ENCODE peak calls at places on chromosomes 12 and 14, in eight cellular contexts. One of them, this sample, is unnamed.

GRCh38 chr12:132506730-132507538 is 17.0 kb downstream of the FBRSL1 start:
- DNase-seq in K562: peak
- DNase-seq in transverse colon: peak
- DNase-seq in uterus: peak
- DNase-seq in A549: no peak
- DNase-seq in heart left ventricle: peak
- DNase-seq in upper lobe of left lung: peak
- DNase-seq in endothelial cell of umbilical vein: peak
- DNase-seq in this sample: no peak

GRCh38 chr12:15520844-15521243 is 198.5 kb downstream of the PTPRO start:
- DNase-seq in transverse colon: no peak
- DNase-seq in A549: no peak
- DNase-seq in uterus: no peak
- DNase-seq in endothelial cell of umbilical vein: no peak
- DNase-seq in upper lobe of left lung: no peak
- DNase-seq in heart left ventricle: no peak
- DNase-seq in K562: no peak
- DNase-seq in this sample: no peak

GRCh38 chr12:92961949-92962348 is 32.9 kb upstream of the EEA1 start:
- DNase-seq in heart left ventricle: no peak
- DNase-seq in upper lobe of left lung: no peak
- DNase-seq in K562: no peak
- DNase-seq in endothelial cell of umbilical vein: no peak
- DNase-seq in A549: no peak
- DNase-seq in uterus: no peak
- DNase-seq in transverse colon: no peak
- DNase-seq in this sample: no peak

GRCh38 chr14:74630881-74631690 is 19.0 kb upstream of the LTBP2 start:
- DNase-seq in K562: no peak
- DNase-seq in upper lobe of left lung: no peak
- DNase-seq in uterus: peak
- DNase-seq in heart left ventricle: no peak
- DNase-seq in A549: no peak
- DNase-seq in transverse colon: no peak
- DNase-seq in endothelial cell of umbilical vein: no peak
- DNase-seq in this sample: no peak

GRCh38 chr12:27626239-27626638 is 70.0 kb upstream of the REP15 start:
- DNase-seq in heart left ventricle: no peak
- DNase-seq in transverse colon: no peak
- DNase-seq in uterus: no peak
- DNase-seq in upper lobe of left lung: no peak
- DNase-seq in endothelial cell of umbilical vein: no peak
- DNase-seq in K562: no peak
- DNase-seq in A549: no peak
- DNase-seq in this sample: no peak

GRCh38 chr14:63277784-63278183 is 41.0 kb downstream of the GPHB5 start:
- DNase-seq in K562: no peak
- DNase-seq in uterus: no peak
- DNase-seq in endothelial cell of umbilical vein: no peak
- DNase-seq in heart left ventricle: no peak
- DNase-seq in upper lobe of left lung: no peak
- DNase-seq in A549: no peak
- DNase-seq in transverse colon: no peak
- DNase-seq in this sample: no peak

GRCh38 chr12:95277139-95277538 is 59.5 kb downstream of the VEZT start:
- DNase-seq in heart left ventricle: no peak
- DNase-seq in uterus: no peak
- DNase-seq in A549: no peak
- DNase-seq in endothelial cell of umbilical vein: peak
- DNase-seq in K562: no peak
- DNase-seq in transverse colon: no peak
- DNase-seq in upper lobe of left lung: no peak
- DNase-seq in this sample: no peak

GRCh38 chr14:81837304-81837703 is 303.7 kb upstream of the SEL1L start:
- DNase-seq in transverse colon: no peak
- DNase-seq in A549: no peak
- DNase-seq in endothelial cell of umbilical vein: no peak
- DNase-seq in K562: no peak
- DNase-seq in heart left ventricle: no peak
- DNase-seq in uterus: no peak
- DNase-seq in upper lobe of left lung: no peak
- DNase-seq in this sample: no peak

GRCh38 chr14:79639638-79640037 is 571.7 kb downstream of the DIO2 start:
- DNase-seq in K562: no peak
- DNase-seq in A549: no peak
- DNase-seq in endothelial cell of umbilical vein: no peak
- DNase-seq in transverse colon: no peak
- DNase-seq in upper lobe of left lung: no peak
- DNase-seq in heart left ventricle: no peak
- DNase-seq in uterus: no peak
- DNase-seq in this sample: no peak

GRCh38 chr14:36701144-36701543 is 39.5 kb downstream of the PAX9 start:
- DNase-seq in uterus: no peak
- DNase-seq in endothelial cell of umbilical vein: no peak
- DNase-seq in A549: no peak
- DNase-seq in heart left ventricle: no peak
- DNase-seq in transverse colon: no peak
- DNase-seq in upper lobe of left lung: no peak
- DNase-seq in K562: no peak
- DNase-seq in this sample: no peak

GRCh38 chr14:72479471-72479931 is 414.4 kb downstream of the DPF3 start:
- DNase-seq in endothelial cell of umbilical vein: no peak
- DNase-seq in transverse colon: no peak
- DNase-seq in A549: no peak
- DNase-seq in K562: peak
- DNase-seq in upper lobe of left lung: no peak
- DNase-seq in heart left ventricle: no peak
- DNase-seq in uterus: no peak
- DNase-seq in this sample: peak

GRCh38 chr12:1122803-1123202 is 131.8 kb downstream of the ERC1 start:
- DNase-seq in uterus: no peak
- DNase-seq in K562: no peak
- DNase-seq in endothelial cell of umbilical vein: no peak
- DNase-seq in transverse colon: no peak
- DNase-seq in heart left ventricle: no peak
- DNase-seq in A549: no peak
- DNase-seq in upper lobe of left lung: no peak
- DNase-seq in this sample: no peak

GRCh38 chr12:131250028-131250950 is 296.6 kb downstream of the ADGRD1 start:
- DNase-seq in A549: no peak
- DNase-seq in K562: peak
- DNase-seq in upper lobe of left lung: peak
- DNase-seq in endothelial cell of umbilical vein: no peak
- DNase-seq in transverse colon: no peak
- DNase-seq in heart left ventricle: no peak
- DNase-seq in uterus: peak
- DNase-seq in this sample: no peak

GRCh38 chr12:122310636-122311035 is 44.3 kb upstream of the VPS33A start:
- DNase-seq in upper lobe of left lung: no peak
- DNase-seq in uterus: no peak
- DNase-seq in heart left ventricle: no peak
- DNase-seq in A549: no peak
- DNase-seq in K562: no peak
- DNase-seq in endothelial cell of umbilical vein: no peak
- DNase-seq in transverse colon: no peak
- DNase-seq in this sample: no peak
- H3K27ac ChIP-seq in upper lobe of left lung: no peak
- H3K27ac ChIP-seq in uterus: no peak
- H3K27ac ChIP-seq in heart left ventricle: no peak
- H3K27ac ChIP-seq in A549: no peak
- H3K27ac ChIP-seq in K562: no peak
- H3K27ac ChIP-seq in endothelial cell of umbilical vein: no peak
- H3K27ac ChIP-seq in transverse colon: no peak
- H3K27ac ChIP-seq in this sample: no peak

DNA sequence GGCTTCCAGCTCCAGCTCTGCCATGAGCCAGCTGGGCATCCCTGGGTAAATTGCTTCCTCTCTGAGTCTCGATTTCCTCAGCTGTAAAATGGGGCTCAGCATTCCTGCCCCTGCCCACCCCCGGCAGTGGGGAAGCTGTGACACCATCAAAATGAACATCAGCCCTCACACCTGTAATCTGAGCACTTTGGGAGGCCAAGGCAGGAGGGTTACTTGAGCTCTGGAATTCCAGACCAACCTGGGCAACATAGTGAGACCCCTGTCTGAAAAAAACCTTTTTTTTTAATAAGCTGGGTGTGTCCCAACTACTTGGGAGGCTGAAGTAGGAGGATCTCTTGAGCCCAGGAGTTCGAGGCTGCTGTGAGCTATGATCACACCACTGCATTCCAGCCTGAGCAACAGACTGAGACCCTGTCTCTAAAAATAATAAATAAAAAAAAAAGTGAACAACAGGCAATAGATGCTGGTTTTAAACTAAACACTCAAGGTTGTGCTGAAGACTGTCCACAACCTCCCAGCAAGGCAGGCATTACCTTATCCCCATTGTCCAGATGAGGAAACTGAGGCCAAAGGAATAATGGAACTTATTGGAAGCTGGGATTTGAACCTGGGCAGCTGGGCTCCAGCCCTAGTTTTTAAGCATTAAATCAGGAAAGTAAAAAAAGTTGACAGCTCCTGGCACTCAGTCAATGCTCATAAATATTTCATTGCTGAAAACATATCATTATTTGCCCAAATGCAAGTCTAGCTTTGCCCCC is 4.3 kb downstream of the TRPV4 start:
- DNase-seq in upper lobe of left lung: no peak
- DNase-seq in uterus: no peak
- DNase-seq in endothelial cell of umbilical vein: no peak
- DNase-seq in A549: no peak
- DNase-seq in transverse colon: no peak
- DNase-seq in K562: no peak
- DNase-seq in heart left ventricle: no peak
- DNase-seq in this sample: no peak
- TF ChIP-seq POLR2A in upper lobe of left lung: no peak
- TF ChIP-seq POLR2A in uterus: no peak
- TF ChIP-seq POLR2A in endothelial cell of umbilical vein: no peak
- TF ChIP-seq POLR2A in A549: no peak
- TF ChIP-seq POLR2A in transverse colon: no peak
- TF ChIP-seq POLR2A in K562: no peak
- TF ChIP-seq POLR2A in heart left ventricle: no peak
- TF ChIP-seq POLR2A in this sample: no peak

GRCh38 chr12:123617144-123617543 is 15.2 kb downstream of the DDX55 start:
- DNase-seq in uterus: no peak
- DNase-seq in A549: no peak
- DNase-seq in heart left ventricle: no peak
- DNase-seq in endothelial cell of umbilical vein: no peak
- DNase-seq in K562: no peak
- DNase-seq in transverse colon: no peak
- DNase-seq in upper lobe of left lung: no peak
- DNase-seq in this sample: no peak

GRCh38 chr12:123614110-123614509 is 12.2 kb downstream of the DDX55 start:
- DNase-seq in heart left ventricle: no peak
- DNase-seq in upper lobe of left lung: no peak
- DNase-seq in uterus: no peak
- DNase-seq in endothelial cell of umbilical vein: no peak
- DNase-seq in transverse colon: no peak
- DNase-seq in A549: no peak
- DNase-seq in K562: no peak
- DNase-seq in this sample: no peak

GRCh38 chr12:123617580-123617979 is 15.7 kb downstream of the DDX55 start:
- DNase-seq in K562: no peak
- DNase-seq in uterus: no peak
- DNase-seq in heart left ventricle: no peak
- DNase-seq in A549: no peak
- DNase-seq in endothelial cell of umbilical vein: no peak
- DNase-seq in upper lobe of left lung: peak
- DNase-seq in transverse colon: no peak
- DNase-seq in this sample: no peak

GRCh38 chr12:123614531-123614930 is 12.6 kb downstream of the DDX55 start:
- DNase-seq in heart left ventricle: peak
- DNase-seq in endothelial cell of umbilical vein: no peak
- DNase-seq in K562: no peak
- DNase-seq in transverse colon: no peak
- DNase-seq in upper lobe of left lung: no peak
- DNase-seq in A549: no peak
- DNase-seq in uterus: no peak
- DNase-seq in this sample: no peak
- H3K27ac ChIP-seq in heart left ventricle: no peak
- H3K27ac ChIP-seq in endothelial cell of umbilical vein: no peak
- H3K27ac ChIP-seq in K562: no peak
- H3K27ac ChIP-seq in transverse colon: no peak
- H3K27ac ChIP-seq in upper lobe of left lung: no peak
- H3K27ac ChIP-seq in A549: no peak
- H3K27ac ChIP-seq in uterus: peak
- H3K27ac ChIP-seq in this sample: no peak

GRCh38 chr12:51812871-51813270 is 35.6 kb downstream of the FIGNL2 start:
- DNase-seq in uterus: no peak
- DNase-seq in A549: no peak
- DNase-seq in endothelial cell of umbilical vein: no peak
- DNase-seq in transverse colon: no peak
- DNase-seq in K562: no peak
- DNase-seq in upper lobe of left lung: peak
- DNase-seq in heart left ventricle: no peak
- DNase-seq in this sample: no peak

GRCh38 chr12:51813931-51814310 is 34.6 kb downstream of the FIGNL2 start:
- DNase-seq in transverse colon: no peak
- DNase-seq in endothelial cell of umbilical vein: no peak
- DNase-seq in upper lobe of left lung: no peak
- DNase-seq in K562: no peak
- DNase-seq in A549: no peak
- DNase-seq in uterus: no peak
- DNase-seq in heart left ventricle: no peak
- DNase-seq in this sample: no peak

GRCh38 chr12:51815571-51815970 is 32.9 kb downstream of the FIGNL2 start:
- DNase-seq in uterus: no peak
- DNase-seq in endothelial cell of umbilical vein: no peak
- DNase-seq in upper lobe of left lung: no peak
- DNase-seq in transverse colon: no peak
- DNase-seq in A549: no peak
- DNase-seq in heart left ventricle: no peak
- DNase-seq in K562: no peak
- DNase-seq in this sample: no peak

GRCh38 chr12:51817027-51817953 is 31.2 kb downstream of the FIGNL2 start:
- DNase-seq in A549: no peak
- DNase-seq in transverse colon: no peak
- DNase-seq in uterus: no peak
- DNase-seq in heart left ventricle: no peak
- DNase-seq in upper lobe of left lung: no peak
- DNase-seq in endothelial cell of umbilical vein: no peak
- DNase-seq in K562: no peak
- DNase-seq in this sample: no peak

DNA sequence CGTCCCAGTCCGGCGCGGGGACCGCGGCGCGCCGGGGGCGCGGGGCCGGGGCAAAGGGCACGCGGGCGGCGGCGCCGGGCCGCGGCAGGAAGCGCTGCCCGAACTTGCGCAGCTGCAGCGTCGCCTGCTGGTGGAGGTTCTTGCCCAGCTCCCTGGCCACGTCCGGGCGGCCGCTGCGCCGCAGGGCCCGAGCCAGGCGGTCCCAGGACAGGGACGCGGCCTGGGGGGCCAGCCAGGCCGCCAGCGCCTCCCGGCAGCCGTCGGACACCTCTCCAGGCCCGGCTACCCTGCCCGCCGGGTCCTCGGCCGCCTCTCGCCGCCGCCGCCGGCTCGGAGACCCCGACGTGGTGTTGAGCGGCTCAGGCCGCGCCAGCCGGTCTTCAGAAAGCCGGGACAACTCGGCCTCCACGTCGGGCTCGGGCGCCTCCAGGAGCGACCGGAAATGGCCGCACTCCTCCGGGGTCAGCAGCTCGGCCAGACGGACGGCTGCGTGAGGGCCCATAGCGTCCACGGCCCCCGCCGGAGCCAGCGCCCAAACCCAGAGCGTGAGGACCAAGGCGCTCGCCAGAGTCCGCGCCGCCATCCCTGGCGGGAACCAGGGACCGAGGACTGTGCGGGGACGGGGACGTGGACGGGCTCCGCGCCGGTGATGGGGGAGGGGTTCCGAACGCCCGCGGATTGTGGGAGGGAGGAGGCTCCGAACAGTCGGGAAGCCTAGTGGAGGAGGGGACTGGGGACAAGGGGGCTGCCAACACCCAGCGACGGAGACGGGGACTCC is 34.0 kb downstream of the FIGNL2 start:
- DNase-seq in K562: peak
- DNase-seq in A549: peak
- DNase-seq in heart left ventricle: peak
- DNase-seq in transverse colon: peak
- DNase-seq in upper lobe of left lung: peak
- DNase-seq in endothelial cell of umbilical vein: peak
- DNase-seq in uterus: peak
- DNase-seq in this sample: no peak
- TF ChIP-seq POLR2A in K562: no peak
- TF ChIP-seq POLR2A in A549: peak
- TF ChIP-seq POLR2A in heart left ventricle: no peak
- TF ChIP-seq POLR2A in transverse colon: peak
- TF ChIP-seq POLR2A in upper lobe of left lung: peak
- TF ChIP-seq POLR2A in endothelial cell of umbilical vein: peak
- TF ChIP-seq POLR2A in uterus: peak
- TF ChIP-seq POLR2A in this sample: no peak

This sample was measured in GM12878.